ENCODE peak calls at places on chromosomes 3 and 15, in eight cellular contexts. B, I, T, C, S, J, G and O are unnamed samples. For H3K4me1, the result is how much of the 10 kb centered on the place peaks cover.

GRCh38 chr15:70065006-70065722 is 32.6 kb downstream of the TLE3 start:
- DNase-seq in I (no peak), B (no peak), C (peak), G (no peak), T (peak), S (no peak), J (no peak), O (no peak)

GRCh38 chr3:83934208-83935150 is 1024.3 kb upstream of the CADM2 start:
- DNase-seq in I (peak), C (no peak), S (no peak), T (no peak), J (no peak), G (no peak), B (no peak), O (no peak)

GRCh38 chr15:68431037-68431791 is 749 bp downstream of the ITGA11 start:
- DNase-seq in G (peak), B (no peak), S (peak), J (no peak), I (no peak), C (no peak), T (no peak), O (no peak)

GRCh38 chr3:121598564-121598963 is 5.4 kb downstream of the FBXO40 start:
- DNase-seq in B (no peak), T (no peak), G (no peak), J (no peak), I (no peak), C (no peak), S (no peak), O (no peak)

GRCh38 chr3:107525101-107525953 is 2.6 kb downstream of the BBX start:
- DNase-seq in J (peak), I (no peak), C (peak), S (peak), B (no peak), G (peak), T (peak), O (peak)

GRCh38 chr3:86991482-86991815 is 500 bp upstream of the VGLL3 start:
- DNase-seq in G (no peak), I (no peak), T (no peak), S (no peak), B (no peak), C (no peak), J (no peak), O (no peak)

GRCh38 chr3:157865449-157865862 is 240.8 kb downstream of the SHOX2 start:
- DNase-seq in G (no peak), S (no peak), J (no peak), C (peak), B (no peak), T (peak), I (peak), O (no peak)

GRCh38 chr15:96123630-96124187 is 206.8 kb upstream of the NR2F2 start:
- DNase-seq in T (no peak), S (no peak), B (no peak), C (no peak), J (no peak), I (no peak), G (no peak), O (no peak)

GRCh38 chr15:28977377-28978010 is 91.7 kb downstream of the APBA2 start:
- DNase-seq in S (no peak), B (no peak), G (peak), J (no peak), T (no peak), C (peak), I (no peak), O (no peak)

GRCh38 chr3:63878394-63879089 is 14.9 kb downstream of the ATXN7 start:
- DNase-seq in B (no peak), I (peak), T (no peak), G (no peak), S (no peak), J (no peak), C (no peak), O (no peak)

GRCh38 chr3:76554717-76555116 is 485.2 kb upstream of the ROBO2 start:
- DNase-seq in B (no peak), J (no peak), G (peak), C (no peak), S (no peak), I (no peak), T (no peak), O (no peak)

GRCh38 chr3:123298903-123299302 is 97.2 kb downstream of the SEC22A start:
- DNase-seq in B (no peak), J (no peak), C (no peak), T (no peak), G (no peak), S (no peak), I (no peak), O (no peak)

GRCh38 chr3:46900356-46900755 is 22.8 kb downstream of the PTH1R start:
- DNase-seq in S (no peak), J (no peak), T (no peak), C (peak), I (no peak), B (no peak), G (no peak), O (no peak)

GRCh38 chr3:45737222-45737621 is 48.0 kb downstream of the SACM1L start:
- DNase-seq in T (no peak), J (no peak), S (no peak), B (no peak), C (no peak), I (no peak), G (no peak), O (no peak)

GRCh38 chr3:141537866-141538265 is 51.0 kb downstream of the RASA2 start:
- DNase-seq in B (no peak), S (no peak), I (no peak), T (no peak), G (no peak), C (no peak), J (no peak), O (no peak)

GRCh38 chr15:66080791-66081475 is 172.6 kb downstream of the MEGF11 start:
- DNase-seq in B (no peak), T (peak), S (peak), C (no peak), G (no peak), J (no peak), I (peak), O (no peak)

GRCh38 chr3:107846282-107846852 is 244.5 kb downstream of the CD47 start:
- DNase-seq in I (peak), J (peak), G (peak), T (peak), C (no peak), S (peak), B (no peak), O (peak)

GRCh38 chr3:189188466-189188865 is 16.7 kb downstream of the TPRG1 start:
- DNase-seq in T (peak), G (no peak), S (no peak), J (no peak), C (no peak), B (no peak), I (peak), O (no peak)

GRCh38 chr15:75366163-75366562 is 2.2 kb downstream of the MAN2C1 start:
- DNase-seq in C (no peak), B (no peak), J (no peak), G (no peak), S (no peak), T (no peak), I (no peak), O (no peak)

GRCh38 chr3:196220587-196220986 is 4.3 kb downstream of the SLC51A start:
- DNase-seq in B (no peak), I (no peak), S (no peak), T (no peak), J (no peak), C (no peak), G (no peak), O (no peak)
- H3K27ac ChIP-seq in B (no peak), I (no peak), S (no peak), T (no peak), J (peak), C (peak), G (no peak), O (no peak)

DNA sequence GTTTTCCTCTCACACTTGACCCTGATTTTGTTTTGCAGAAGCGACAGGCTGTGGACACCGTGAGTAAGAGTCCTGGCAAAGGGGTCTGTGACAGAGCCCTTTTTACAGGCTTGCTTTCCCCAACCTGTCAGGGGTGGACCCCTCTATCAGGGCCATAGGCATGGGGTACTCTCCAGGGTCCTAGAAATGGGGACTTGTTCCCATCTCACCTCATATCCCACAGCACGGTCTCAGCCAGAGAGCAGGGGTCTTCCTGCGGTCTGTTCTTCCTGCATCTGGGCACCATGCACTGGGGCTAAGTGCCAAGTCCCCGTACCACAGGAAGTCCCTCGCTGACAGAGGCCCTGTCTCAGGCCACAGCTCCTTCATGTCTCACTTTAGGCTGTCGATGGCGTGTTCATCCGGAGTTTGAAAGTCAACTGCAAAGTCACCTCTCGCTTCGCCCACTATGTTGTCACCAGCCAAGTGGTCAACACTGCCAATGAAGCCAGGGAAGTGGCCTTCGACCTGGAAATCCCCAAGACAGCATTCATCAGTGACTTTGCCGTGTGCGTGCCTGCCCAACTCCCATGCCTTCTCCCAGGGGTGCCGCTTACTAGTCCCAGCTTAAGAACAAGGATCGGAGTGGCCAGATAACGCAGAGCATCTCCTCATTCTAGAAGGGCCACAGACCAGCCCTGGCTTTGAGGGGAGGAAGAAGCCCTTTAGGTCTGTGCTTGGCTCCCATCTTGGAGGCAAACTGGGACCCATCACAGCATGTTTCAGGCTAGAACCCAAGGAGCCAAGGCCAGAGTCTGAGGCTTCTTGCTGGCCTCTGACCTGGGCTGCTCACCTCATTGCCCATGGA is 783 bp downstream of the ITIH1 start:
- DNase-seq in T (peak), S (no peak), G (no peak), J (no peak), B (no peak), I (no peak), C (peak), O (no peak)
- H3K4me1 ChIP-seq in T (under half), S (under half), G (under half), J (under half), B (under half), I (half or more), C (under half), O (under half)

GRCh38 chr3:48157215-48157840 is 30.9 kb downstream of the CDC25A start:
- DNase-seq in C (peak), B (no peak), G (no peak), J (no peak), T (no peak), S (no peak), I (no peak), O (no peak)
- TF ChIP-seq POLR2A in C (no peak), B (no peak), G (no peak), J (no peak), T (no peak), S (no peak), I (no peak), O (no peak)

GRCh38 chr15:39357478-39358268 is 223.2 kb upstream of the THBS1 start:
- DNase-seq in T (no peak), C (no peak), B (no peak), J (no peak), G (no peak), I (no peak), S (no peak), O (no peak)
- H3K27ac ChIP-seq in T (peak), C (no peak), B (peak), J (peak), G (peak), I (no peak), S (no peak), O (no peak)

GRCh38 chr3:15318661-15319060 is 13.7 kb downstream of the SH3BP5 start:
- DNase-seq in G (no peak), C (no peak), I (no peak), T (no peak), J (no peak), S (no peak), B (no peak), O (no peak)

GRCh38 chr3:15317164-15317477 is 15.3 kb downstream of the SH3BP5 start:
- DNase-seq in S (no peak), J (peak), B (no peak), G (peak), I (no peak), T (no peak), C (no peak), O (no peak)

GRCh38 chr3:15323063-15323462 is 9.3 kb downstream of the SH3BP5 start:
- DNase-seq in B (no peak), J (no peak), S (peak), I (no peak), T (no peak), G (no peak), C (no peak), O (no peak)

GRCh38 chr3:15319575-15319974 is 12.8 kb downstream of the SH3BP5 start:
- DNase-seq in G (no peak), I (no peak), S (peak), C (no peak), J (peak), B (no peak), T (no peak), O (peak)

DNA sequence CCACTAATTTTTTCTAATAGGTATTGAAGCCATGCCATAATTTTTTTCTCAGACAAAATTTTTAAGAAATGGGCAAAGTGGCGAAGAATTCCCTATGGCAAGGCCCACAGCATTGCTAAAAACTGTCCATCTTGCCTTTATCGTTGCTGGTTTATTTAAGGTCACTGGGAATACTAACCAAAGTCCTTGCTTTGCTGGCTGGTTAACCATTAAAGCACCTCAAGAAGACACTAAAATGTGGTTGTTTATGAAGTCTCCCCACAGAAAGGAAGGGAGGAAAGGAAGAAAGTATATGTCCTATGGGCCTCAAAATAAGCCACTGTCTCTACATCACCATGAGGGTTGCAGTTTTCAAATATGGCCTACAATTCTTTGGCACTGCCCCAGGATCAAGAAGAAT is 13.3 kb downstream of the SH3BP5 start:
- DNase-seq in G (no peak), I (no peak), T (no peak), C (no peak), B (no peak), J (no peak), S (no peak), O (no peak)
- H3K4me1 ChIP-seq in G (half or more), I (under half), T (under half), C (under half), B (half or more), J (under half), S (under half), O (half or more)

GRCh38 chr15:92909131-92909781 is 9.1 kb downstream of the CHD2 start:
- DNase-seq in G (no peak), T (no peak), I (no peak), C (no peak), B (no peak), S (no peak), J (no peak), O (no peak)
- TF ChIP-seq POLR2A in G (no peak), T (no peak), I (no peak), C (no peak), B (no peak), S (no peak), J (no peak), O (no peak)

DNA sequence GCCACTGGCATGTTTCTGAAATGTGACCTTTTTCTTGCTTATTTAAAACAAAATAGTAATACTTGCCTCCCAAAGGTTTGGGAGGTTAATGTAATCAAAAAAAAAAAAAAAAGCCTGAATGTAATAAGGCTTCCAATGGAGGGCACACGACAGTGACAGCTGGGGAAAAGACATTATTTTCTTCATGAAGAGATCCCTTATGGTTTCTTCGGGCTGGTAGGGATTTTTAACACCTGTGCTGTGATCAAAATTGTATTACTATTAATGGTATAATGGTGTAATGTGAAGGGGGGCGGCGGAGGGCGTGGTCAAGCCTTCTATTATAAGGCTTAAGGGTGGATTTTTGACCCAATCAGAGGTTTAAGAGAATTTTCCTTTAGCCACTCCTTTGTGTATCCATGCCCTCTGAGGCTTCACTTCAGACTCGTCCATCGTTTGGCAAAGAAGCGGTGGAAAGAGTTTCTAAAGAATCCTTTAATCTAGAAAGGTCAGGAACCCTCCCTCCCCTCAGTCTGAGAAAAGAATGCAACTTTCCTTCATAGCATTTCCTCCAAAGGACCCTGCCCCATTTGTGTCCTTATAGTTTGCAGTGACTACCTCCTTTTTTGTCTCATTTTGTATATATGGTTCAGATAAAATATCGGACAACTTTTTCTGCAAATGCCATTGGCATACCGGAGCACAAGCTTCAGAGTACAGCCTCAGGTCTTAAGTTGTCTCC is 89.5 kb upstream of the CHD2 start:
- DNase-seq in T (peak), S (peak), J (peak), G (peak), C (peak), I (no peak), B (no peak), O (peak)
- H3K27ac ChIP-seq in T (peak), S (peak), J (peak), G (peak), C (peak), I (peak), B (peak), O (peak)